ENCODE peak calls at places on chromosome 16, in six cellular contexts. G is HCT116, Q is HepG2, M is H1, S is GM12878, L is K562. V is an unnamed sample.

GRCh38 chr16:82671743-82672142 is 45.0 kb downstream of the CDH13 start:
- DNase-seq in Q (no peak), G (no peak), L (no peak), M (peak), S (no peak), V (peak)

GRCh38 chr16:58226790-58227189 is 28.9 kb upstream of the CSNK2A2 start:
- DNase-seq in G (no peak), S (no peak), Q (no peak), M (no peak), L (no peak), V (no peak)

GRCh38 chr16:48965391-48965790 is 316.2 kb downstream of the CBLN1 start:
- DNase-seq in G (no peak), L (no peak), Q (no peak), S (no peak), M (no peak), V (no peak)

GRCh38 chr16:29641561-29641960 is 21.5 kb upstream of the SPN start:
- DNase-seq in Q (peak), L (peak), G (no peak), M (no peak), S (no peak), V (no peak)

GRCh38 chr16:59060212-59060611 is 326.1 kb upstream of the GOT2 start:
- DNase-seq in G (no peak), S (no peak), M (no peak), Q (no peak), L (no peak), V (no peak)

GRCh38 chr16:3142327-3142726 is 7.5 kb downstream of the ZNF213 start:
- DNase-seq in M (no peak), S (no peak), L (no peak), Q (no peak), G (no peak), V (no peak)

GRCh38 chr16:1960665-1961630 is 1.6 kb downstream of the NDUFB10 start:
- DNase-seq in Q (peak), L (no peak), M (no peak), S (no peak), G (peak), V (peak)

GRCh38 chr16:14003119-14003570 is 68.0 kb upstream of the MRTFB start:
- DNase-seq in G (no peak), Q (no peak), L (peak), S (no peak), M (peak), V (peak)

GRCh38 chr16:85625053-85625452 is 11.9 kb downstream of the GSE1 start:
- DNase-seq in M (no peak), G (no peak), Q (no peak), L (no peak), S (no peak), V (no peak)

GRCh38 chr16:50627419-50627818 is 53.7 kb downstream of the SNX20 start:
- DNase-seq in M (peak), L (no peak), Q (no peak), S (no peak), G (no peak), V (no peak)

GRCh38 chr16:23829454-23829853 is 6.3 kb upstream of the PRKCB start:
- DNase-seq in Q (no peak), S (no peak), M (no peak), G (no peak), L (no peak), V (no peak)

GRCh38 chr16:69113216-69113615 is 7.8 kb downstream of the HAS3 start:
- DNase-seq in M (no peak), L (no peak), S (no peak), Q (no peak), G (no peak), V (no peak)

GRCh38 chr16:85652431-85653221 is 36.1 kb downstream of the GINS2 start:
- DNase-seq in S (no peak), G (no peak), Q (peak), L (peak), M (no peak), V (no peak)

GRCh38 chr16:21263640-21264211 is 14.4 kb downstream of the CRYM start:
- DNase-seq in L (peak), Q (peak), M (no peak), G (no peak), S (peak), V (no peak)

GRCh38 chr16:86643661-86644060 is 65.3 kb downstream of the FOXL1 start:
- DNase-seq in Q (no peak), G (no peak), S (no peak), M (no peak), L (no peak), V (no peak)

GRCh38 chr16:85173077-85173980 is 61.1 kb upstream of the CIBAR2 start:
- DNase-seq in G (peak), S (no peak), M (no peak), L (peak), Q (no peak), V (no peak)

GRCh38 chr16:12100124-12100647 is 123.7 kb downstream of the SNX29 start:
- DNase-seq in M (no peak), Q (peak), G (no peak), S (no peak), L (no peak), V (no peak)

GRCh38 chr16:12097523-12098428 is 121.2 kb downstream of the SNX29 start:
- DNase-seq in G (no peak), M (no peak), L (peak), Q (peak), S (no peak), V (no peak)

GRCh38 chr16:12096828-12097522 is 120.4 kb downstream of the SNX29 start:
- DNase-seq in G (no peak), Q (no peak), S (no peak), L (no peak), M (no peak), V (no peak)

GRCh38 chr16:12099451-12100123 is 123.1 kb downstream of the SNX29 start:
- DNase-seq in G (no peak), Q (no peak), M (no peak), L (no peak), S (no peak), V (no peak)

DNA sequence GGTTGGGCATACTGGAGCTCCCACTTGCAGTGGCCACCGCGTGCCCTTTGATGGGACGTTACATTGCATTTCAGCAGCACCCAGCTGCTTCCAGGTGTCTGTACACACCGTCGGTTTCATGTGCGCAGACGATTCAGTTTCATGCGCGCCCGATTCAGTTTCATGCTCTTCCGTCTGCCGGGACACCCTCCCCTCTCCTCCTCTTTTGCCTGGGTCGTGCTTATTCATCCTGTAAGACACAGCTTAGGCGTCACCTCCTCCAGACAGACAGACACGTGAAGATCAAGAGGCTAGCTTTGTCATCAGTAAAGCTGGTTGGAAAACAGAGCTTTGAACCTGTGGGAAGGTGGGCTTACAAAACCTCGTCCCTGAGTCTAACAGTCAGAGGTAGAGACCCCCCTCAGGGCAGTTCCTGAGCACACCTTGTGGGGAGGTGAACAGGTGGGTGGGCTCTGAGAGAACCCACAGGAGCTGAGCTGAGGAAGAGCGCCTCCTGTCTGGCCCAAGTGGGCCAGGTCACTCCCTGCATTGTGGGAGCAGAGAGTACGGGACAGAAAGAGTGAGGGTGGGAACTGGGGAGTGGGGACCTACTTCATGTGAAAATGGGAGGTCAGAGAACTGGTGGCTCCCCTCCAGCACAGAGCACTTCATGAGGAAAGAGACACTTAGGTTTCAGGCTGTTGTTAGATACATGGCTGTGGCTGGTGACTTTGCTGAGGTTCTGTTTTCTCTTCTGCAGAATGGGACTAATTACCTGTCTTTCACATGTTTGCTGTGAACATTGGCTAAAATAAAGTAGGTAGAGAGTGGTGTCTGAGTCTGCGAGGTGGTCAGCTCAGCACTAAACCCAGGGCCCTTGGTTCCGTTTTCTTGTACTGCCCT is 122.1 kb downstream of the SNX29 start:
- DNase-seq in G (no peak), M (no peak), S (no peak), Q (no peak), L (no peak), V (no peak)
- H3K9ac ChIP-seq in G (no peak), M (no peak), S (no peak), Q (no peak), L (no peak), V (no peak)

DNA sequence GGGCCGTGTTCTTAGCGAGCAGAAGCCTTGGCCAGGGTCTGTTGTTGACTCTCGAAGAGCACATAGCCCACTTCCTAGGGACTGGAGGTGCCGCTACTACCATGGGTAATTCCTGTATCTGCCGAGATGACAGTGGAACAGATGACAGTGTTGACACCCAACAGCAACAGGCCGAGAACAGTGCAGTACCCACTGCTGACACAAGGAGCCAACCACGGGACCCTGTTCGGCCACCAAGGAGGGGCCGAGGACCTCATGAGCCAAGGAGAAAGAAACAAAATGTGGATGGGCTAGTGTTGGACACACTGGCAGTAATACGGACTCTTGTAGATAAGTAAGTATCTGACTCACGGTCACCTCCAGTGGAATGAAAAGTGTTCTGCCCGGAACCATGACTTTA is 18.5 kb downstream of the RSPRY1 start:
- DNase-seq in G (no peak), S (no peak), L (no peak), Q (no peak), M (peak), V (no peak)
- TF ChIP-seq ZNF274 in G (no peak), S (no peak), L (no peak), Q (no peak), M (no peak), V (no peak)

GRCh38 chr16:53804467-53804866 is 100.5 kb downstream of the FTO start:
- DNase-seq in G (no peak), Q (no peak), M (no peak), L (no peak), S (no peak), V (no peak)
- H3K9ac ChIP-seq in G (no peak), Q (no peak), M (no peak), L (no peak), S (no peak), V (no peak)

GRCh38 chr16:4387769-4388168 is 16.1 kb downstream of the VASN start:
- DNase-seq in S (no peak), M (peak), L (no peak), G (no peak), Q (no peak), V (no peak)
- TF ChIP-seq ZNF274 in S (no peak), M (no peak), L (no peak), G (no peak), Q (no peak), V (no peak)

GRCh38 chr16:74623214-74623842 is 16.4 kb upstream of the GLG1 start:
- DNase-seq in L (peak), Q (peak), G (no peak), M (no peak), S (no peak), V (peak)

GRCh38 chr16:74625500-74626350 is 18.8 kb upstream of the GLG1 start:
- DNase-seq in M (no peak), L (no peak), G (no peak), Q (no peak), S (no peak), V (no peak)

GRCh38 chr16:74626741-74627416 is 20.0 kb upstream of the GLG1 start:
- DNase-seq in Q (no peak), S (no peak), G (no peak), M (no peak), L (no peak), V (no peak)

GRCh38 chr16:74623846-74624245 is 16.9 kb upstream of the GLG1 start:
- DNase-seq in L (no peak), Q (no peak), S (no peak), M (no peak), G (no peak), V (no peak)

GRCh38 chr16:74627506-74628220 is 20.7 kb upstream of the GLG1 start:
- DNase-seq in M (no peak), S (no peak), Q (no peak), L (no peak), G (no peak), V (no peak)
- H3K9ac ChIP-seq in M (no peak), S (no peak), Q (no peak), L (no peak), G (no peak), V (no peak)

GRCh38 chr16:88649195-88649923 is 1.5 kb downstream of the CYBA start:
- DNase-seq in M (no peak), S (no peak), Q (peak), G (no peak), L (no peak), V (no peak)

GRCh38 chr16:88646345-88647034 is 4.4 kb downstream of the CYBA start:
- DNase-seq in L (no peak), S (no peak), Q (no peak), M (no peak), G (no peak), V (no peak)

GRCh38 chr16:88645941-88646340 is 4.9 kb downstream of the CYBA start:
- DNase-seq in S (no peak), L (no peak), G (no peak), M (no peak), Q (no peak), V (no peak)

GRCh38 chr16:88645455-88645854 is 5.4 kb downstream of the CYBA start:
- DNase-seq in Q (no peak), S (no peak), G (no peak), L (no peak), M (no peak), V (no peak)

DNA sequence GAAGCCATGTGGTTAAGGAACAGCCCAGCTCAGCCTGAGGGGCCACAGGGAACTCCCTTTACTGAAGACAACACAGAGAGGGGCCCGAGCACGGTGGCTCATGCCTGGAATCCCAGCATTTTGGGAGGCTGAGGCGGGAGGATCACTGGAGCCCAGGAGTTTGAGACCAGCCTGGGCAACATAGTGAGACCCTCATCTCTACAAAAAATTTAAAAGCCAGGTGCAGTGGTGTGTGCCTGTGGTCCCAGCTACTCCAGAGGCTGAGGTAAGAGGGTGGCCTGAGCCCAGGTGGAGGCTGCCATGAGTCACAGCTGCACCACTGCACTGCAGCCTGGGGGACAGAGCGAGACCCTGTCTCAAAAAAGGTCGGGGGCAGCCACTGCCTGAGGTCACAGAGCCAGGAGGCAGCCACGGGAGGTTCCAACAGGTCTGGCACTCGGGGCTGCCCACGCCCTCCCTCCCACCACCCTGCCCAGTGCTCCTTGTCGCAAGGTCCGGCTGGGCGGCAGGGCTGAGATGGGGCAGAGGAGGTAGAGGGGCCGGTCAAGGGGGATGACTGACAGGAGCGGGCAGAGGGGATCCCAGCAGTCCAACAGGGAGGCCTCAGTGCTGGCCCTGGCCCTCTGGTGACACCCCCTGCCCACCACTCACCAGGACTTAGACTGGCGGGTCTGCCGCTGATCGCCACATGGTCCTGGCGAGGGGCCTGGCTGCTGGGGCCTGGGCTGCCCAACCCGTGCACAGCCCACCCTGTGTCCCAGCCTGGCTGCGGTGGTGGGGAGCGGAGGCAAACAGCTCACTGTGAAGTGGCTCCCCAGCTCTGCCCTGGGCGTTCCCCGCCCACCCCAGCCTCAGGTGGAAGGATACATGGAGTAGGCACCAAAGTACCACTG is 3.4 kb downstream of the CYBA start:
- DNase-seq in M (no peak), Q (no peak), L (no peak), S (no peak), G (no peak), V (no peak)
- TF ChIP-seq ZNF274 in M (no peak), Q (no peak), L (no peak), S (no peak), G (no peak), V (no peak)

DNA sequence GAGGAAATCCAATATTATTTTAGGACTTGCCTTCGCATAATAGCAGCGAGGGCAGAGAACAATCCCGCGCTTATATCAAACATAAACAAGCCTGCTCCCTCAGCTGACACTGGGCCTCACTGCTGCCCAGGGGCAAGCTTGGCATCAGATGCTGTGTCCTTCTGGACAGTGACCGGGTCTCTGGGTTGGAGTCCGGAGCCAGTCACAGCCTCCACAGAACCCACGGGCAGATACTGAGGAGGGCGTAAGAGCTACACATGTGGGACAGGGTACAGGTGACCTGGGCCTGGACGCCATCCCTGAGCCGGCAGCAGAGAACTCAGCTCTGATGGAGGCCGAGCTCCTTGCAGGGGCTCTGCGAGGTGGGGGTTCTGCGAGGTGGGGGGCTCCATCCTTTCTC is 14.7 kb upstream of the ZNF469 start:
- DNase-seq in S (no peak), L (no peak), G (no peak), M (no peak), Q (no peak), V (no peak)
- H3K9ac ChIP-seq in S (no peak), L (no peak), G (no peak), M (no peak), Q (no peak), V (no peak)